ENCODE peak calls at places on chromosomes 6 and 20, in six cellular contexts. J is brain microvascular endothelial cell; N is aorta; F is fibroblast of pulmonary artery; S is stimulated activated naive CD8-positive, alpha-beta T cell treated with anti-CD3 and anti-CD28 coated beads, Interleukin-15, Interleukin-2, amounts not matched to agents 100 U/mL and 50 U/mL, for 24 hours; T is NCI-H1417 treated with DMSO at 0.1 percent for 48 hours. P is an unnamed sample.

GRCh38 chr6:33705268-33705885 is 6.1 kb downstream of the UQCC2 start:
- DNase-seq in S (no peak), F (no peak), N (no peak), J (no peak), T (no peak), P (no peak)

GRCh38 chr6:31125162-31125561 is 4.9 kb upstream of the CDSN start:
- DNase-seq in T (no peak), N (no peak), F (peak; percentile 86), J (peak; percentile 14), S (no peak), P (peak; percentile 45)

GRCh38 chr6:132362318-132363185 is 38.7 kb downstream of the MOXD1 start:
- DNase-seq in T (no peak), S (no peak), N (no peak), J (no peak), F (peak; percentile 25), P (no peak)

GRCh38 chr20:36093025-36093803 is 61.3 kb upstream of the EPB41L1 start:
- DNase-seq in J (peak; percentile 41), N (peak; percentile 84), T (no peak), S (peak; percentile 37), F (peak; percentile 46), P (no peak)

GRCh38 chr6:35718911-35719381 is 17.9 kb upstream of the ARMC12 start:
- DNase-seq in S (peak; percentile 45), N (no peak), J (no peak), T (no peak), F (peak; percentile 43), P (no peak)

GRCh38 chr6:154440422-154441043 is 70.0 kb downstream of the CNKSR3 start:
- DNase-seq in T (no peak), F (no peak), J (no peak), N (no peak), S (no peak), P (no peak)

GRCh38 chr20:46631212-46631869 is 19.9 kb downstream of the SLC13A3 start:
- DNase-seq in J (peak; percentile 27), F (peak; percentile 16), S (no peak), T (no peak), N (no peak), P (no peak)

GRCh38 chr6:31901415-31901952 is 402 bp downstream of the ZBTB12 start:
- DNase-seq in S (peak; percentile 71), J (peak; percentile 18), T (no peak), N (peak; percentile 79), F (peak; percentile 42), P (peak; percentile 49)

GRCh38 chr6:21587925-21588811 is 5.4 kb upstream of the SOX4 start:
- DNase-seq in T (no peak), J (peak; percentile 63), S (peak; percentile 45), N (peak; percentile 68), F (peak; percentile 57), P (peak; percentile 18)

GRCh38 chr20:19497064-19497463 is 261.0 kb upstream of the RIN2 start:
- DNase-seq in S (no peak), F (peak; percentile 3), N (no peak), J (peak; percentile 7), T (no peak), P (no peak)

GRCh38 chr6:144415014-144415413 is 129.9 kb downstream of the UTRN start:
- DNase-seq in T (no peak), N (no peak), J (peak; percentile 80), S (no peak), F (peak; percentile 76), P (peak; percentile 55)

GRCh38 chr20:57388953-57389694 is 2.1 kb upstream of the RBM38 start:
- DNase-seq in S (peak; percentile 75), N (peak; percentile 90), T (no peak), F (peak; percentile 61), J (no peak), P (peak; percentile 53)

GRCh38 chr6:116139917-116140316 is 14.0 kb upstream of the COL10A1 start:
- DNase-seq in J (no peak), N (no peak), F (no peak), S (no peak), T (no peak), P (no peak)

GRCh38 chr6:166286831-166287271 is 21.3 kb downstream of the PRR18 start:
- DNase-seq in N (no peak), F (no peak), S (no peak), T (no peak), J (no peak), P (no peak)

GRCh38 chr20:38167851-38168760 is 3.0 kb upstream of the TGM2 start:
- DNase-seq in J (peak; percentile 66), N (peak; percentile 93), F (peak; percentile 96), T (no peak), S (no peak), P (peak; percentile 98)

GRCh38 chr6:293185-294174 is 1.2 kb downstream of the DUSP22 start:
- DNase-seq in J (no peak), N (no peak), T (no peak), F (peak; percentile 16), S (peak; percentile 50), P (no peak)

GRCh38 chr20:56750430-56750829 is 121.3 kb downstream of the TFAP2C start:
- DNase-seq in S (no peak), T (no peak), J (no peak), F (no peak), N (no peak), P (no peak)

GRCh38 chr6:122012576-122012975 is 386.9 kb upstream of the HSF2 start:
- DNase-seq in J (no peak), T (no peak), F (no peak), S (no peak), N (no peak), P (no peak)

GRCh38 chr20:7330850-7331249 is 563.4 kb downstream of the BMP2 start:
- DNase-seq in N (no peak), S (no peak), F (no peak), T (no peak), J (no peak), P (no peak)

GRCh38 chr6:12957321-12958051 is 240.9 kb downstream of the PHACTR1 start:
- DNase-seq in S (peak; percentile 14), T (no peak), F (peak; percentile 78), J (peak; percentile 46), N (peak; percentile 90), P (peak; percentile 97)

GRCh38 chr20:62480318-62480717 is 4.5 kb upstream of the GATA5 start:
- DNase-seq in F (peak; percentile 33), J (no peak), N (no peak), T (no peak), S (no peak), P (no peak)

GRCh38 chr20:9294081-9294480 is 220.3 kb upstream of the LAMP5 start:
- DNase-seq in J (peak; percentile 41), N (no peak), T (no peak), F (peak; percentile 26), S (no peak), P (peak; percentile 45)

GRCh38 chr6:164069352-164070022 is 655.0 kb downstream of the QKI start:
- DNase-seq in F (peak; percentile 90), S (no peak), T (no peak), N (no peak), J (peak; percentile 23), P (no peak)

GRCh38 chr20:31608256-31608980 is 3.3 kb downstream of the ID1 start:
- DNase-seq in J (no peak), S (no peak), T (peak; percentile 87), F (peak; percentile 85), N (peak; percentile 82), P (peak; percentile 91)

GRCh38 chr20:58584881-58585752 is 66.0 kb upstream of the STX16 start:
- DNase-seq in S (no peak), T (no peak), J (no peak), N (peak; percentile 23), F (peak; percentile 43), P (no peak)

GRCh38 chr6:84492246-84493135 is 265.0 kb upstream of the CEP162 start:
- DNase-seq in F (peak; percentile 13), S (no peak), J (peak; percentile 25), T (no peak), N (no peak), P (peak; percentile 15)

GRCh38 chr20:10632681-10633509 is 40.9 kb downstream of the JAG1 start:
- DNase-seq in S (no peak), F (no peak), N (no peak), J (no peak), T (no peak), P (no peak)

GRCh38 chr6:106536357-106536756 is 92.9 kb downstream of the RTN4IP1 start:
- DNase-seq in F (no peak), T (no peak), S (no peak), J (no peak), N (no peak), P (no peak)

GRCh38 chr6:41970436-41970846 is 28.8 kb upstream of the CCND3 start:
- DNase-seq in S (peak; percentile 69), N (peak; percentile 60), F (peak; percentile 76), T (no peak), J (peak; percentile 18), P (no peak)